ENCODE peak calls at places on chromosomes 7 and 10, in seven cellular contexts. O is body of pancreas; H is fibroblast of the aortic adventitia; V is stimulated activated CD4-positive, alpha-beta T cell treated with anti-CD3 and anti-CD28 coated beads, Interleukin-4, amount 100 ng/mL, for 4 hours; R is T follicular helper cell; I is right cardiac atrium; J is nucleus accumbens. E is an unnamed sample.

GRCh38 chr10:132193907-132194552 is 7.3 kb downstream of the DPYSL4 start:
- DNase-seq in R (no peak), V (no peak), O (peak), I (peak), H (no peak), J (no peak), E (peak)

GRCh38 chr7:155729847-155730246 is 82.4 kb downstream of the SHH start:
- DNase-seq in I (no peak), H (no peak), V (no peak), J (no peak), O (peak), R (no peak), E (no peak)

GRCh38 chr7:111006691-111007090 is 84.2 kb upstream of the LRRN3 start:
- DNase-seq in R (no peak), H (peak), V (no peak), O (no peak), I (no peak), J (no peak), E (no peak)

GRCh38 chr10:12397931-12398330 is 48.6 kb downstream of the CAMK1D start:
- DNase-seq in V (no peak), I (no peak), R (no peak), J (no peak), H (no peak), O (no peak), E (no peak)

GRCh38 chr7:159143780-159144755 is 599 bp downstream of the VIPR2 start:
- DNase-seq in H (no peak), J (no peak), V (no peak), R (no peak), O (peak), I (peak), E (no peak)

GRCh38 chr7:45574521-45575500 is 643 bp downstream of the ADCY1 start:
- DNase-seq in H (peak), I (peak), V (no peak), R (no peak), O (peak), J (no peak), E (peak)

GRCh38 chr7:92075455-92076158 is 58.7 kb downstream of the CYP51A1 start:
- DNase-seq in J (no peak), I (no peak), V (no peak), O (no peak), R (no peak), H (no peak), E (peak)

GRCh38 chr10:122459586-122460273 is 1.6 kb upstream of the HTRA1 start:
- DNase-seq in J (no peak), R (no peak), O (no peak), H (peak), I (no peak), V (no peak), E (no peak)

GRCh38 chr7:756231-756927 is 29.3 kb upstream of the PRKAR1B start:
- DNase-seq in H (no peak), O (no peak), I (peak), V (no peak), R (no peak), J (no peak), E (no peak)

GRCh38 chr7:801940-802364 is 30.3 kb upstream of the SUN1 start:
- DNase-seq in R (no peak), J (no peak), O (peak), V (no peak), I (peak), H (no peak), E (no peak)

GRCh38 chr7:140314571-140315480 is 83.5 kb downstream of the SLC37A3 start:
- DNase-seq in V (no peak), O (no peak), H (no peak), I (no peak), R (no peak), J (no peak), E (no peak)

GRCh38 chr10:74825033-74825370 is 1.4 kb upstream of the KAT6B start:
- DNase-seq in R (no peak), O (peak), J (peak), H (no peak), V (peak), I (peak), E (peak)

GRCh38 chr7:95919574-95919973 is 147.2 kb downstream of the DYNC1I1 start:
- DNase-seq in I (no peak), V (no peak), J (no peak), H (no peak), O (no peak), R (no peak), E (no peak)

GRCh38 chr7:112646787-112647186 is 143.4 kb downstream of the TMEM168 start:
- DNase-seq in J (no peak), O (no peak), I (no peak), R (no peak), V (no peak), H (no peak), E (no peak)

GRCh38 chr10:71213127-71213616 is 802 bp downstream of the UNC5B start:
- DNase-seq in O (peak), V (no peak), J (no peak), I (peak), H (peak), R (no peak), E (peak)

GRCh38 chr10:126646101-126646500 is 24.4 kb downstream of the C10orf90 start:
- DNase-seq in R (no peak), J (no peak), H (peak), I (no peak), V (no peak), O (no peak), E (no peak)

GRCh38 chr7:73988197-73988596 is 39.8 kb upstream of the ELN start:
- DNase-seq in O (no peak), R (no peak), I (peak), V (no peak), H (no peak), J (peak), E (no peak)

GRCh38 chr10:16794005-16794404 is 23.2 kb downstream of the RSU1 start:
- DNase-seq in V (no peak), J (no peak), R (no peak), I (no peak), O (no peak), H (no peak), E (no peak)

GRCh38 chr10:133047526-133047925 is 40.2 kb upstream of the ADGRA1 start:
- DNase-seq in H (no peak), O (no peak), R (no peak), J (no peak), V (no peak), I (peak), E (no peak)

GRCh38 chr7:132216847-132217246 is 359.4 kb downstream of the PLXNA4 start:
- DNase-seq in J (no peak), I (no peak), O (no peak), H (no peak), R (no peak), V (no peak), E (no peak)

GRCh38 chr7:142964502-142965246 is 2.5 kb upstream of the KEL start:
- DNase-seq in J (no peak), O (no peak), R (no peak), V (no peak), I (no peak), H (peak), E (no peak)

GRCh38 chr10:133208466-133208865 is 21.6 kb upstream of the UTF1 start:
- DNase-seq in R (no peak), J (no peak), O (no peak), I (peak), V (no peak), H (no peak), E (no peak)

GRCh38 chr7:17674956-17675300 is 265.4 kb downstream of the SNX13 start:
- DNase-seq in I (no peak), H (no peak), V (no peak), R (no peak), J (no peak), O (no peak), E (no peak)

GRCh38 chr7:55086413-55087201 is 67.8 kb downstream of the EGFR start:
- DNase-seq in V (no peak), R (no peak), H (peak), I (peak), J (peak), O (peak), E (peak)

GRCh38 chr7:149067869-149068268 is 22.6 kb downstream of the ZNF786 start:
- DNase-seq in J (no peak), H (no peak), O (no peak), I (no peak), V (no peak), R (no peak), E (no peak)

GRCh38 chr7:69067397-69067796 is 530.9 kb upstream of the AUTS2 start:
- DNase-seq in I (no peak), R (no peak), H (peak), V (no peak), J (no peak), O (peak), E (no peak)

GRCh38 chr10:113995201-113995600 is 48.5 kb upstream of the ADRB1 start:
- DNase-seq in J (no peak), V (no peak), R (no peak), H (no peak), O (no peak), I (peak), E (no peak)